ENCODE peak calls at places on chromosomes 16 and 17, in ten cellular contexts. One of them, this sample, is unnamed.

GRCh38 chr17:59425085-59425901 is 93.8 kb downstream of the YPEL2 start:
- DNase-seq in uterus: peak
- DNase-seq in ureter: peak
- DNase-seq in right atrium auricular region: peak
- DNase-seq in NCI-H187: no peak
- DNase-seq in amniotic stem cell: peak
- DNase-seq in activated T-helper 1 cell treated with anti-CD3 and anti-CD28 coated beads, Interleukin-2, amount 50 U/mL, for 16 hours: no peak
- DNase-seq in GM12865: no peak
- DNase-seq in C1 segment of cervical spinal cord: peak
- DNase-seq in lower leg skin: no peak
- DNase-seq in this sample: no peak

GRCh38 chr17:978110-979093 is 1.2 kb downstream of the NXN start:
- DNase-seq in uterus: no peak
- DNase-seq in ureter: no peak
- DNase-seq in right atrium auricular region: no peak
- DNase-seq in NCI-H187: no peak
- DNase-seq in amniotic stem cell: no peak
- DNase-seq in activated T-helper 1 cell treated with anti-CD3 and anti-CD28 coated beads, Interleukin-2, amount 50 U/mL, for 16 hours: no peak
- DNase-seq in GM12865: no peak
- DNase-seq in C1 segment of cervical spinal cord: no peak
- DNase-seq in lower leg skin: no peak
- DNase-seq in this sample: no peak

GRCh38 chr17:30253316-30253715 is 17.8 kb upstream of the SLC6A4 start:
- DNase-seq in uterus: no peak
- DNase-seq in ureter: peak
- DNase-seq in right atrium auricular region: no peak
- DNase-seq in NCI-H187: no peak
- DNase-seq in amniotic stem cell: no peak
- DNase-seq in activated T-helper 1 cell treated with anti-CD3 and anti-CD28 coated beads, Interleukin-2, amount 50 U/mL, for 16 hours: no peak
- DNase-seq in GM12865: no peak
- DNase-seq in C1 segment of cervical spinal cord: no peak
- DNase-seq in lower leg skin: no peak
- DNase-seq in this sample: no peak

GRCh38 chr17:80109713-80110446 is 8.5 kb downstream of the GAA start:
- DNase-seq in uterus: no peak
- DNase-seq in ureter: peak
- DNase-seq in right atrium auricular region: no peak
- DNase-seq in NCI-H187: peak
- DNase-seq in amniotic stem cell: no peak
- DNase-seq in activated T-helper 1 cell treated with anti-CD3 and anti-CD28 coated beads, Interleukin-2, amount 50 U/mL, for 16 hours: no peak
- DNase-seq in GM12865: no peak
- DNase-seq in C1 segment of cervical spinal cord: no peak
- DNase-seq in lower leg skin: peak
- DNase-seq in this sample: no peak

GRCh38 chr16:59210955-59211541 is 476.9 kb upstream of the GOT2 start:
- DNase-seq in uterus: no peak
- DNase-seq in ureter: no peak
- DNase-seq in right atrium auricular region: peak
- DNase-seq in NCI-H187: no peak
- DNase-seq in amniotic stem cell: no peak
- DNase-seq in activated T-helper 1 cell treated with anti-CD3 and anti-CD28 coated beads, Interleukin-2, amount 50 U/mL, for 16 hours: no peak
- DNase-seq in GM12865: no peak
- DNase-seq in C1 segment of cervical spinal cord: no peak
- DNase-seq in lower leg skin: no peak
- DNase-seq in this sample: no peak

GRCh38 chr17:58210922-58211321 is 8.1 kb downstream of the MKS1 start:
- DNase-seq in uterus: no peak
- DNase-seq in ureter: no peak
- DNase-seq in right atrium auricular region: no peak
- DNase-seq in NCI-H187: no peak
- DNase-seq in amniotic stem cell: no peak
- DNase-seq in activated T-helper 1 cell treated with anti-CD3 and anti-CD28 coated beads, Interleukin-2, amount 50 U/mL, for 16 hours: no peak
- DNase-seq in GM12865: no peak
- DNase-seq in C1 segment of cervical spinal cord: no peak
- DNase-seq in lower leg skin: no peak
- DNase-seq in this sample: no peak

GRCh38 chr16:1163567-1164055 is 10.7 kb downstream of the CACNA1H start:
- DNase-seq in uterus: no peak
- DNase-seq in ureter: no peak
- DNase-seq in right atrium auricular region: no peak
- DNase-seq in NCI-H187: no peak
- DNase-seq in amniotic stem cell: no peak
- DNase-seq in activated T-helper 1 cell treated with anti-CD3 and anti-CD28 coated beads, Interleukin-2, amount 50 U/mL, for 16 hours: no peak
- DNase-seq in GM12865: no peak
- DNase-seq in C1 segment of cervical spinal cord: peak
- DNase-seq in lower leg skin: no peak
- DNase-seq in this sample: no peak

GRCh38 chr17:77786740-77787505 is 171.6 kb upstream of the TNRC6C start:
- DNase-seq in uterus: no peak
- DNase-seq in ureter: no peak
- DNase-seq in right atrium auricular region: no peak
- DNase-seq in NCI-H187: no peak
- DNase-seq in amniotic stem cell: no peak
- DNase-seq in activated T-helper 1 cell treated with anti-CD3 and anti-CD28 coated beads, Interleukin-2, amount 50 U/mL, for 16 hours: no peak
- DNase-seq in GM12865: no peak
- DNase-seq in C1 segment of cervical spinal cord: no peak
- DNase-seq in lower leg skin: no peak
- DNase-seq in this sample: no peak

GRCh38 chr17:71296005-71296404 is 824.8 kb upstream of the SOX9 start:
- DNase-seq in uterus: no peak
- DNase-seq in ureter: no peak
- DNase-seq in right atrium auricular region: no peak
- DNase-seq in NCI-H187: no peak
- DNase-seq in amniotic stem cell: no peak
- DNase-seq in activated T-helper 1 cell treated with anti-CD3 and anti-CD28 coated beads, Interleukin-2, amount 50 U/mL, for 16 hours: no peak
- DNase-seq in GM12865: no peak
- DNase-seq in C1 segment of cervical spinal cord: no peak
- DNase-seq in lower leg skin: no peak
- DNase-seq in this sample: no peak

This sample was measured in lung.